ENCODE peak calls at places on chromosomes 7 and 10, in four cellular contexts. L is H9, S is mesendoderm, R is H1. B is an unnamed sample.

GRCh38 chr10:51706225-51706624 is 6.8 kb upstream of the CSTF2T start:
- DNase-seq in S (no peak), R (no peak), L (no peak), B (peak; percentile 84)

GRCh38 chr10:48751730-48752129 is 67.1 kb downstream of the WDFY4 start:
- DNase-seq in R (no peak), L (no peak), S (no peak), B (no peak)

GRCh38 chr7:150992051-150992640 is 1.3 kb downstream of the NOS3 start:
- DNase-seq in S (no peak), L (peak; percentile 31), R (no peak), B (no peak)

GRCh38 chr10:71433983-71434744 is 37.4 kb downstream of the CDH23 start:
- DNase-seq in R (no peak), L (peak; percentile 22), S (no peak), B (no peak)

GRCh38 chr10:69640196-69640980 is 10.3 kb downstream of the FAM241B start:
- DNase-seq in L (no peak), S (no peak), R (no peak), B (no peak)

GRCh38 chr7:38716397-38716796 is 85.2 kb upstream of the AMPH start:
- DNase-seq in L (no peak), S (peak; percentile 37), R (no peak), B (no peak)

GRCh38 chr10:101493249-101493648 is 94.8 kb downstream of the POLL start:
- DNase-seq in R (no peak), S (no peak), L (no peak), B (no peak)

GRCh38 chr7:55250313-55250712 is 114.8 kb upstream of the LANCL2 start:
- DNase-seq in R (no peak), L (peak; percentile 77), S (peak; percentile 77), B (no peak)

GRCh38 chr7:109003742-109004141 is 434.1 kb downstream of the DNAJB9 start:
- DNase-seq in R (peak; percentile 7), S (peak; percentile 58), L (no peak), B (no peak)

GRCh38 chr10:91642831-91643692 is 10.2 kb upstream of the PPP1R3C start:
- DNase-seq in S (no peak), L (no peak), R (no peak), B (peak; percentile 70)

GRCh38 chr10:95430231-95430951 is 130.8 kb downstream of the SORBS1 start:
- DNase-seq in L (peak; percentile 73), R (no peak), S (peak; percentile 79), B (peak; percentile 44)

GRCh38 chr7:1149351-1149794 is 10.6 kb downstream of the ZFAND2A start:
- DNase-seq in R (no peak), S (no peak), L (no peak), B (no peak)

GRCh38 chr7:131895541-131896173 is 339.2 kb upstream of the PODXL start:
- DNase-seq in L (peak; percentile 51), S (peak; percentile 64), R (no peak), B (peak; percentile 70)

GRCh38 chr10:93222211-93222754 is 148.6 kb downstream of the CYP26A1 start:
- DNase-seq in S (no peak), L (no peak), R (no peak), B (no peak)

GRCh38 chr7:132476541-132476940 is 99.7 kb downstream of the PLXNA4 start:
- DNase-seq in S (no peak), L (no peak), R (no peak), B (no peak)

GRCh38 chr7:78433421-78433820 is 634.8 kb downstream of the PHTF2 start:
- DNase-seq in S (no peak), R (no peak), L (no peak), B (no peak)

GRCh38 chr7:13016633-13017324 is 329.3 kb downstream of the ARL4A start:
- DNase-seq in R (no peak), L (no peak), S (peak; percentile 11), B (peak; percentile 55)

GRCh38 chr7:116511552-116512523 is 12.3 kb downstream of the CAV2 start:
- DNase-seq in S (no peak), R (no peak), L (no peak), B (peak; percentile 69)

GRCh38 chr7:39525926-39526325 is 40.3 kb upstream of the YAE1 start:
- DNase-seq in L (no peak), R (no peak), S (no peak), B (no peak)

GRCh38 chr7:74454059-74454947 is 597 bp downstream of the GTF2IRD1 start:
- DNase-seq in L (no peak), R (no peak), S (no peak), B (no peak)

GRCh38 chr10:131242007-131242406 is 69.5 kb downstream of the TCERG1L start:
- DNase-seq in S (peak; percentile 67), L (peak; percentile 60), R (no peak), B (no peak)

GRCh38 chr10:1939016-1939415 is 201.7 kb upstream of the ADARB2 start:
- DNase-seq in L (no peak), S (no peak), R (no peak), B (no peak)

GRCh38 chr7:100489824-100490223 is 6.1 kb downstream of the NYAP1 start:
- DNase-seq in R (peak; percentile 72), L (peak; percentile 89), S (peak; percentile 99), B (peak; percentile 96)

GRCh38 chr7:104553074-104553473 is 224.7 kb downstream of the LHFPL3 start:
- DNase-seq in S (no peak), R (no peak), L (no peak), B (no peak)

GRCh38 chr10:110560012-110560411 is 7.5 kb upstream of the SMC3 start:
- DNase-seq in L (no peak), R (no peak), S (no peak), B (no peak)

GRCh38 chr10:110561292-110561691 is 6.2 kb upstream of the SMC3 start:
- DNase-seq in R (no peak), L (no peak), S (no peak), B (no peak)

GRCh38 chr10:110556993-110557601 is 10.4 kb upstream of the SMC3 start:
- DNase-seq in L (peak; percentile 69), S (peak; percentile 85), R (no peak), B (peak; percentile 62)

GRCh38 chr10:110556296-110556695 is 11.2 kb upstream of the SMC3 start:
- DNase-seq in S (no peak), R (no peak), L (no peak), B (no peak)

DNA sequence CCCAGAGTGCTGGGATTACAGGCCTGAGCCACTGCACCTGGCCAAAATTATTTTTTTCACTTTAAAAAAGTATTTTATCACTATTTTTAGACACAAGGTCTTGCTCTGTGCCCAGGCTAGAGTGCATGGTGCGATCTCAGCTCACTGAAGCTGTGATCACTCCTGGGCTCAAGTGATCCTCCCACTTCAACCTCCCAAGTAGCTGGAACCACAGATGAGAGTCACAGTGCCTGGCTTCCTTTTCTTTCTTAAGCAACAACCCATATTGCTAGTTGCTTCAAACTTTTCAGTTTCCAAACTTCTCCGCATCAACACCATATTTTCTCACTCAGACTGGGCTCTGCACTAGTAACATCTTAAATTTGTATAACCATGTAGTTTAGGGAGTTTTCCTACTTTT is 9.5 kb upstream of the SMC3 start:
- DNase-seq in R (no peak), S (no peak), L (no peak), B (no peak)
- H4K5ac ChIP-seq in R (no peak overlapping the region), S (no peak overlapping the region), L (no peak overlapping the region), B (no peak overlapping the region)

GRCh38 chr7:22601812-22602568 is 102.0 kb upstream of the STEAP1B start:
- DNase-seq in L (no peak), R (no peak), S (peak; percentile 75), B (peak; percentile 85)
- H3K9ac ChIP-seq in L (no peak overlapping the region), R (no peak overlapping the region), S (no peak overlapping the region), B (no peak overlapping the region)

DNA sequence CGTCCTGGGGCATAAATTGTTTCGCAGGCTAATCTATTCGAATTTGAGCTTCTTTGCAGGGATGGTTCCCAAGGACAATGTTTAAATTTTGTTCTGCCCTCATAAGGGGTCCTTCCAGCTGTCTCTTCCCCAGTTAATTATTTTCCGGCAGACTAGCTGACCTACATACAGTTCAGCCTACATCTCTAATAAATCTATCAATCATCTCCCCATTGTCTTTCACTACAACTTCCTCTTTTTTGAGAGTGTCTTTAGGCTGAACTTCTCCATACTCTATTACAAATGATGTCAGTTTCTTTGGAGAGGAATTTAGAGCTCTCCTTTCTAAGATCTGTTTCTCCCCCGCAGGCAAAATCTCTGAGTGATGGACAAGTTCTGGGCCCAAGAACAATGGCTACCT is 122.2 kb downstream of the PCLO start:
- DNase-seq in S (peak; percentile 12), R (no peak), L (no peak), B (no peak)
- H4K5ac ChIP-seq in S (no peak overlapping the region), R (no peak overlapping the region), L (no peak overlapping the region), B (no peak overlapping the region)

GRCh38 chr10:44963772-44964633 is 4.4 kb downstream of the RASSF4 start:
- DNase-seq in S (no peak), L (peak; percentile 48), R (no peak), B (no peak)
- H3K9ac ChIP-seq in S (peak overlapping the region; percentile 33), L (no peak overlapping the region), R (no peak overlapping the region), B (peak overlapping the region; percentile 3)

DNA sequence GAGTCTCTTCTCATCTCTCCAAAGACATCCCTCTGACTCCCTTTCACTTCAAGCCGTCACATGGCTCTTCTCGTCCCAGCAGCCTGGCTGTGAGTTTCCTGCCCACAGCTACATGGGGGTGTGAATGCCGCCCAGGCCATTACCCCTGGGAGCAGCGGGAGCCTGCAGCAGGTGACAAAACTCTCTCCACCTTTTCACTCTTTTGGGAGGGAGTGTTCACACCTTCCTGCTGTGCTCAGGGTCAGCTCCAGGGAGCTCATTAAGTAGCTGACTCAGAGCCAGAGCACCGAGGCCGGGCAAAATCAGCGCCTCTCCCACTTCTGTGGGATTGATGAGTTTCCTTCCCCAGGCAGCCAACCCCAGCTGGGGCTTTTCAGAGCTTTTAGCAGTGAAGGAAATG is 271.3 kb downstream of the TYW1 start:
- DNase-seq in S (peak; percentile 93), R (no peak), L (peak; percentile 39), B (no peak)
- H4K5ac ChIP-seq in S (no peak overlapping the region), R (no peak overlapping the region), L (no peak overlapping the region), B (no peak overlapping the region)

GRCh38 chr10:31620236-31621151 is 301.5 kb downstream of the ZEB1 start:
- DNase-seq in L (peak; percentile 86), R (peak; percentile 36), S (peak; percentile 66), B (peak; percentile 78)

GRCh38 chr10:31618541-31619291 is 299.7 kb downstream of the ZEB1 start:
- DNase-seq in S (no peak), L (no peak), R (no peak), B (peak; percentile 75)

GRCh38 chr10:31621733-31622132 is 302.7 kb downstream of the ZEB1 start:
- DNase-seq in R (no peak), S (no peak), L (peak; percentile 18), B (no peak)

GRCh38 chr10:31617767-31618166 is 298.8 kb downstream of the ZEB1 start:
- DNase-seq in L (no peak), S (no peak), R (no peak), B (no peak)

GRCh38 chr10:31619410-31620095 is 300.5 kb downstream of the ZEB1 start:
- DNase-seq in S (no peak), R (no peak), L (no peak), B (no peak)
- H3K9ac ChIP-seq in S (no peak overlapping the region), R (no peak overlapping the region), L (no peak overlapping the region), B (no peak overlapping the region)